ENCODE peak calls at places on chromosomes 11 and 22, in eight cellular contexts. Q is dorsolateral prefrontal cortex; I is omental fat pad; W is lower leg skin; F is stimulated activated CD4-positive, alpha-beta T cell treated with anti-CD3 and anti-CD28 coated beads, Interleukin-2, amount 100 ng/mL, for 48 hours; Y is amniotic epithelial cell; M is K562; P is skeletal muscle cell. H is an unnamed sample.

GRCh38 chr11:109023029-109023428 is 358.2 kb downstream of the DDX10 start:
- DNase-seq in Q (no peak), I (no peak), W (no peak), F (no peak), Y (no peak), M (no peak), P (peak; percentile 43), H (no peak)

GRCh38 chr11:9302448-9302847 is 11.9 kb downstream of the TMEM41B start:
- DNase-seq in Q (no peak), I (no peak), W (no peak), F (no peak), Y (peak; percentile 74), M (no peak), P (no peak), H (no peak)

GRCh38 chr22:28091486-28091885 is 172.4 kb upstream of the PITPNB start:
- DNase-seq in Q (no peak), I (no peak), W (no peak), F (no peak), Y (no peak), M (no peak), P (no peak), H (no peak)

GRCh38 chr11:8792636-8793035 is 110.0 kb downstream of the RPL27A start:
- DNase-seq in Q (no peak), I (no peak), W (no peak), F (no peak), Y (no peak), M (no peak), P (no peak), H (no peak)

GRCh38 chr11:119493712-119494111 is 70.7 kb upstream of the THY1 start:
- DNase-seq in Q (no peak), I (no peak), W (no peak), F (no peak), Y (peak; percentile 31), M (peak; percentile 70), P (no peak), H (no peak)

GRCh38 chr11:118930152-118930712 is 4.5 kb upstream of the BCL9L start:
- DNase-seq in Q (peak; percentile 83), I (no peak), W (peak; percentile 92), F (peak; percentile 90), Y (peak; percentile 68), M (peak; percentile 85), P (no peak), H (peak; percentile 83)

GRCh38 chr11:12541588-12542151 is 132.6 kb upstream of the TEAD1 start:
- DNase-seq in Q (no peak), I (no peak), W (no peak), F (no peak), Y (no peak), M (no peak), P (no peak), H (no peak)

GRCh38 chr11:69010964-69011623 is 2.0 kb downstream of the MRGPRF start:
- DNase-seq in Q (peak; percentile 57), I (no peak), W (peak; percentile 61), F (peak; percentile 15), Y (peak; percentile 74), M (peak; percentile 97), P (no peak), H (peak; percentile 7)

GRCh38 chr22:41987276-41987675 is 11.3 kb upstream of the WBP2NL start:
- DNase-seq in Q (no peak), I (no peak), W (no peak), F (no peak), Y (no peak), M (no peak), P (no peak), H (no peak)

GRCh38 chr22:20438066-20438677 is 547 bp upstream of the SCARF2 start:
- DNase-seq in Q (no peak), I (no peak), W (no peak), F (no peak), Y (peak; percentile 50), M (no peak), P (no peak), H (no peak)

GRCh38 chr22:43337946-43338345 is 5.2 kb downstream of the SCUBE1 start:
- DNase-seq in Q (no peak), I (no peak), W (no peak), F (no peak), Y (no peak), M (no peak), P (no peak), H (no peak)

GRCh38 chr11:102491969-102492368 is 38.6 kb downstream of the MMP7 start:
- DNase-seq in Q (no peak), I (no peak), W (no peak), F (no peak), Y (no peak), M (no peak), P (no peak), H (no peak)

GRCh38 chr22:32331918-32332725 is 25.5 kb upstream of the RFPL3 start:
- DNase-seq in Q (no peak), I (no peak), W (no peak), F (no peak), Y (no peak), M (no peak), P (no peak), H (no peak)

GRCh38 chr11:1219836-1220810 is 2.7 kb upstream of the MUC5B start:
- DNase-seq in Q (no peak), I (no peak), W (no peak), F (no peak), Y (no peak), M (no peak), P (no peak), H (no peak)

GRCh38 chr11:75031224-75031753 is 42.6 kb downstream of the NEU3 start:
- DNase-seq in Q (no peak), I (no peak), W (peak; percentile 30), F (no peak), Y (peak; percentile 89), M (peak; percentile 89), P (peak; percentile 56), H (no peak)

GRCh38 chr22:27019827-27020226 is 362.4 kb downstream of the MIAT start:
- DNase-seq in Q (no peak), I (no peak), W (no peak), F (no peak), Y (no peak), M (no peak), P (no peak), H (no peak)

GRCh38 chr22:30694638-30695350 is at the start of gene OSBP2:
- DNase-seq in Q (peak; percentile 41), I (no peak), W (peak; percentile 15), F (peak; percentile 17), Y (no peak), M (peak; percentile 75), P (no peak), H (peak; percentile 9)

GRCh38 chr22:47443836-47444745 is 681.6 kb downstream of the TBC1D22A start:
- DNase-seq in Q (peak; percentile 5), I (no peak), W (no peak), F (no peak), Y (no peak), M (no peak), P (no peak), H (no peak)

GRCh38 chr11:95434489-95435057 is 203.6 kb upstream of the SESN3 start:
- DNase-seq in Q (no peak), I (no peak), W (no peak), F (no peak), Y (no peak), M (no peak), P (no peak), H (no peak)

GRCh38 chr11:44784784-44785183 is 58.0 kb downstream of the TSPAN18 start:
- DNase-seq in Q (no peak), I (no peak), W (no peak), F (no peak), Y (no peak), M (no peak), P (no peak), H (no peak)

GRCh38 chr11:66604161-66604560 is 11.2 kb downstream of the CCS start:
- DNase-seq in Q (no peak), I (no peak), W (no peak), F (no peak), Y (no peak), M (no peak), P (no peak), H (no peak)

GRCh38 chr22:32796865-32797573 is 4.5 kb upstream of the TIMP3 start:
- DNase-seq in Q (peak; percentile 76), I (no peak), W (peak; percentile 56), F (peak; percentile 46), Y (peak; percentile 36), M (peak; percentile 65), P (no peak), H (peak; percentile 44)

GRCh38 chr11:39209966-39210365 is 2249.5 kb downstream of the LRRC4C start:
- DNase-seq in Q (no peak), I (no peak), W (no peak), F (no peak), Y (no peak), M (no peak), P (no peak), H (no peak)

GRCh38 chr22:50252081-50253045 is 1.3 kb upstream of the HDAC10 start:
- DNase-seq in Q (peak; percentile 62), I (peak; percentile 64), W (peak; percentile 64), F (peak; percentile 57), Y (peak; percentile 53), M (no peak), P (no peak), H (peak; percentile 64)

GRCh38 chr11:100740440-100740839 is 53.4 kb downstream of the ARHGAP42 start:
- DNase-seq in Q (no peak), I (no peak), W (no peak), F (no peak), Y (peak; percentile 84), M (no peak), P (peak; percentile 51), H (no peak)

GRCh38 chr11:66639066-66639813 is 737 bp downstream of the RBM4 start:
- DNase-seq in Q (peak; percentile 42), I (no peak), W (no peak), F (no peak), Y (peak; percentile 43), M (no peak), P (no peak), H (no peak)

GRCh38 chr11:96430668-96431067 is 40.9 kb downstream of the JRKL start:
- DNase-seq in Q (no peak), I (no peak), W (no peak), F (no peak), Y (no peak), M (no peak), P (no peak), H (no peak)

GRCh38 chr11:115645631-115646271 is 141.5 kb upstream of the CADM1 start:
- DNase-seq in Q (peak; percentile 68), I (no peak), W (no peak), F (no peak), Y (no peak), M (peak; percentile 50), P (no peak), H (no peak)

GRCh38 chr22:48586799-48587185 is 1240.9 kb downstream of the BRD1 start:
- DNase-seq in Q (no peak), I (no peak), W (no peak), F (no peak), Y (no peak), M (no peak), P (no peak), H (no peak)